ENCODE peak calls at places on chromosomes 13 and 19, in four cellular contexts. I is stimulated activated CD8-positive, alpha-beta memory T cell treated with anti-CD3 and anti-CD28 coated beads, Interleukin-7, amount 100 ng/mL, for 48 hours; L is esophagus muscularis mucosa; X is small intestine. M is an unnamed sample.

GRCh38 chr19:6213266-6213595 is 66.5 kb downstream of the MLLT1 start:
- DNase-seq in X (no peak), L (no peak), I (no peak), M (no peak)

GRCh38 chr19:11166281-11167142 is 10.9 kb upstream of the SPC24 start:
- DNase-seq in X (no peak), L (no peak), I (no peak), M (no peak)

GRCh38 chr19:4389511-4390016 is 10.8 kb downstream of the SH3GL1 start:
- DNase-seq in L (no peak), X (no peak), I (no peak), M (no peak)

GRCh38 chr19:16398530-16399241 is 73.1 kb downstream of the EPS15L1 start:
- DNase-seq in I (no peak), L (no peak), X (no peak), M (no peak)

GRCh38 chr13:79477968-79478367 is 3.0 kb upstream of the NDFIP2 start:
- DNase-seq in I (no peak), L (no peak), X (no peak), M (no peak)

GRCh38 chr19:35363001-35363590 is 4.8 kb downstream of the FFAR3 start:
- DNase-seq in X (no peak), I (no peak), L (peak; percentile 19), M (no peak)

GRCh38 chr19:47390533-47391488 is 28.5 kb downstream of the MEIS3 start:
- DNase-seq in I (no peak), L (no peak), X (no peak), M (no peak)

GRCh38 chr19:19488041-19488874 is 27.1 kb downstream of the TSSK6 start:
- DNase-seq in I (no peak), L (no peak), X (peak; percentile 36), M (peak; percentile 19)

GRCh38 chr13:36925603-36926002 is 5.6 kb upstream of the SMAD9 start:
- DNase-seq in L (no peak), I (no peak), X (no peak), M (no peak)

GRCh38 chr19:13006431-13007281 is 11.4 kb downstream of the NFIX start:
- DNase-seq in I (no peak), X (no peak), L (no peak), M (no peak)

GRCh38 chr13:102846261-102847015 is 606 bp downstream of the ERCC5 start:
- DNase-seq in L (no peak), I (no peak), X (peak; percentile 68), M (no peak)

GRCh38 chr13:62418872-62419271 is 1003.2 kb upstream of the PCDH20 start:
- DNase-seq in L (no peak), I (no peak), X (no peak), M (peak; percentile 77)

GRCh38 chr19:13057147-13057572 is 45.5 kb downstream of the LYL1 start:
- DNase-seq in I (no peak), X (no peak), L (no peak), M (no peak)

GRCh38 chr13:78241278-78241919 is 322.8 kb upstream of the EDNRB start:
- DNase-seq in I (no peak), L (no peak), X (peak; percentile 28), M (peak; percentile 55)

GRCh38 chr13:31846182-31846938 is 107.0 kb downstream of the RXFP2 start:
- DNase-seq in I (peak; percentile 59), L (peak; percentile 93), X (peak; percentile 70), M (peak; percentile 74)

GRCh38 chr13:114115796-114116195 is 16.6 kb downstream of the RASA3 start:
- DNase-seq in X (no peak), L (no peak), I (no peak), M (no peak)

GRCh38 chr13:56975647-56976046 is 165.1 kb upstream of the PRR20A start:
- DNase-seq in I (no peak), L (no peak), X (no peak), M (no peak)

GRCh38 chr19:11091343-11092153 is 2.3 kb downstream of the LDLR start:
- DNase-seq in I (peak; percentile 25), X (peak; percentile 83), L (peak; percentile 93), M (peak; percentile 99)

GRCh38 chr13:110524484-110525254 is 36.9 kb downstream of the RAB20 start:
- DNase-seq in L (no peak), I (no peak), X (peak; percentile 95), M (no peak)

GRCh38 chr13:84917252-84917878 is 881.9 kb downstream of the SLITRK6 start:
- DNase-seq in X (peak; percentile 12), L (no peak), I (no peak), M (no peak)

GRCh38 chr19:3770136-3771032 is 1.6 kb downstream of the RAX2 start:
- DNase-seq in X (no peak), I (no peak), L (no peak), M (no peak)

GRCh38 chr13:75178436-75178835 is 303.5 kb downstream of the TBC1D4 start:
- DNase-seq in L (no peak), I (no peak), X (no peak), M (peak; percentile 27)

GRCh38 chr13:60662595-60662994 is 265.6 kb downstream of the TDRD3 start:
- DNase-seq in I (no peak), X (no peak), L (no peak), M (no peak)

GRCh38 chr19:33366127-33366526 is 7.4 kb upstream of the CEBPG start:
- DNase-seq in X (peak; percentile 93), I (no peak), L (no peak), M (no peak)

GRCh38 chr19:14570864-14571527 is 870 bp downstream of the NDUFB7 start:
- DNase-seq in X (no peak), I (no peak), L (no peak), M (no peak)

GRCh38 chr13:94598281-94598680 is 2.3 kb upstream of the TGDS start:
- DNase-seq in L (no peak), I (no peak), X (no peak), M (no peak)

M was measured in NCI-H226.